ENCODE peak calls at places on chromosomes 11 and 22, in nine cellular contexts. D is CD8-positive, alpha-beta T cell; H is fibroblast of the aortic adventitia; P is AG08395; Z is GOT3; V is stimulated activated CD8-positive, alpha-beta memory T cell treated with anti-CD3 and anti-CD28 coated beads, Interleukin-15, amount 100 ng/mL, for 24 hours; N is stimulated activated CD4-positive, alpha-beta T cell treated with anti-CD3 and anti-CD28 coated beads, Interleukin-1b, Interleukin-23, amount 100 ng/mL, for 48 hours; L is neuronal stem cell; B is DMS153. W is an unnamed sample.

GRCh38 chr22:48901324-48901723 is 926.3 kb downstream of the BRD1 start:
- DNase-seq in D (peak; percentile 17), H (no peak), P (no peak), Z (no peak), V (no peak), N (no peak), L (no peak), B (no peak), W (no peak)

GRCh38 chr11:44992774-44993173 is 42.1 kb upstream of the TP53I11 start:
- DNase-seq in D (no peak), H (no peak), P (no peak), Z (no peak), V (no peak), N (no peak), L (no peak), B (no peak), W (peak; percentile 2)

GRCh38 chr22:18954333-18954732 is 18.2 kb upstream of the PRODH start:
- DNase-seq in D (peak; percentile 73), H (peak; percentile 36), P (peak; percentile 73), Z (peak; percentile 17), V (peak; percentile 38), N (peak; percentile 49), L (peak; percentile 65), B (peak; percentile 8), W (peak; percentile 49)

GRCh38 chr22:41699264-41700104 is at the start of gene MEI1:
- DNase-seq in D (peak; percentile 94), H (peak; percentile 68), P (peak; percentile 96), Z (peak; percentile 40), V (peak; percentile 83), N (peak; percentile 94), L (no peak), B (peak; percentile 67), W (no peak)

GRCh38 chr11:7965386-7965785 is at the start of gene NLRP10:
- DNase-seq in D (no peak), H (peak; percentile 57), P (peak; percentile 81), Z (no peak), V (no peak), N (no peak), L (no peak), B (no peak), W (no peak)

GRCh38 chr11:8231979-8232378 is 31.7 kb downstream of the LMO1 start:
- DNase-seq in D (no peak), H (no peak), P (no peak), Z (no peak), V (no peak), N (no peak), L (no peak), B (no peak), W (no peak)

GRCh38 chr11:96318850-96319249 is 24.1 kb downstream of the MAML2 start:
- DNase-seq in D (no peak), H (no peak), P (no peak), Z (no peak), V (no peak), N (no peak), L (no peak), B (no peak), W (no peak)

GRCh38 chr11:22337571-22338464 is at the start of gene SLC17A6:
- DNase-seq in D (no peak), H (peak; percentile 11), P (peak; percentile 13), Z (no peak), V (no peak), N (no peak), L (peak; percentile 83), B (no peak), W (no peak)

GRCh38 chr11:128630367-128631230 is 43.2 kb upstream of the ETS1 start:
- DNase-seq in D (peak; percentile 96), H (peak; percentile 91), P (peak; percentile 81), Z (peak; percentile 7), V (peak; percentile 85), N (peak; percentile 91), L (peak; percentile 84), B (peak; percentile 57), W (peak; percentile 82)

GRCh38 chr11:118621898-118622375 is 14.5 kb downstream of the PHLDB1 start:
- DNase-seq in D (no peak), H (no peak), P (no peak), Z (no peak), V (no peak), N (no peak), L (no peak), B (no peak), W (no peak)

GRCh38 chr22:30865656-30866055 is 102.9 kb downstream of the MORC2 start:
- DNase-seq in D (no peak), H (no peak), P (no peak), Z (no peak), V (no peak), N (no peak), L (no peak), B (no peak), W (no peak)

GRCh38 chr11:121892863-121893262 is 223.2 kb downstream of the BLID start:
- DNase-seq in D (no peak), H (peak; percentile 62), P (peak; percentile 38), Z (no peak), V (no peak), N (no peak), L (no peak), B (no peak), W (no peak)

GRCh38 chr11:130728185-130729160 is 187.8 kb downstream of the SNX19 start:
- DNase-seq in D (no peak), H (no peak), P (no peak), Z (no peak), V (no peak), N (no peak), L (no peak), B (no peak), W (no peak)